ENCODE peak calls at places on chromosomes 13 and 19, in four cellular contexts. Y, O, K and A are unnamed samples.

GRCh38 chr19:7083076-7083956 is 13.8 kb downstream of the ZNF557 start:
- DNase-seq in Y (no peak), O (no peak), K (peak; percentile 7), A (no peak)

GRCh38 chr13:26300140-26300539 is 46.2 kb downstream of the CDK8 start:
- DNase-seq in Y (no peak), O (no peak), K (no peak), A (no peak)

GRCh38 chr19:961866-962620 is 22.1 kb upstream of the WDR18 start:
- DNase-seq in Y (no peak), O (no peak), K (no peak), A (peak; percentile 88)

GRCh38 chr13:51781246-51782022 is 22.5 kb downstream of the DHRS12 start:
- DNase-seq in Y (no peak), O (no peak), K (peak; percentile 58), A (no peak)

GRCh38 chr19:36136975-36137686 is 2.7 kb upstream of the CAPNS1 start:
- DNase-seq in Y (no peak), O (no peak), K (no peak), A (no peak)

GRCh38 chr13:73370066-73370465 is 311.3 kb downstream of the KLF5 start:
- DNase-seq in Y (no peak), O (no peak), K (no peak), A (no peak)

GRCh38 chr19:49712397-49712859 is 21.5 kb downstream of the CPT1C start:
- DNase-seq in Y (no peak), O (no peak), K (no peak), A (peak; percentile 97)

GRCh38 chr19:40597329-40597838 is 3.8 kb upstream of the LTBP4 start:
- DNase-seq in Y (no peak), O (no peak), K (no peak), A (no peak)

GRCh38 chr13:49214917-49215376 is 5.2 kb upstream of the MLNR start:
- DNase-seq in Y (no peak), O (peak; percentile 25), K (peak; percentile 99), A (no peak)

GRCh38 chr13:48715977-48716376 is 62.2 kb downstream of the CYSLTR2 start:
- DNase-seq in Y (no peak), O (no peak), K (no peak), A (no peak)

GRCh38 chr13:75704194-75704941 is 68.2 kb downstream of the LMO7 start:
- DNase-seq in Y (no peak), O (no peak), K (no peak), A (no peak)

GRCh38 chr13:43785166-43785680 is 1.5 kb downstream of the ENOX1 start:
- DNase-seq in Y (no peak), O (no peak), K (no peak), A (no peak)

GRCh38 chr19:5559804-5560133 is 8.0 kb downstream of the TINCR start:
- DNase-seq in Y (no peak), O (no peak), K (no peak), A (no peak)

GRCh38 chr13:41597348-41598041 is 140.1 kb downstream of the RGCC start:
- DNase-seq in Y (no peak), O (no peak), K (no peak), A (no peak)

GRCh38 chr19:55311797-55312196 is 13.3 kb downstream of the TMEM150B start:
- DNase-seq in Y (no peak), O (no peak), K (no peak), A (no peak)

GRCh38 chr19:14519860-14520407 is 1.7 kb upstream of the DNAJB1 start:
- DNase-seq in Y (no peak), O (no peak), K (no peak), A (no peak)

GRCh38 chr13:45120967-45121366 is 657 bp downstream of the GTF2F2 start:
- DNase-seq in Y (no peak), O (no peak), K (no peak), A (no peak)

GRCh38 chr19:47273313-47274070 is 1.2 kb upstream of the INAFM1 start:
- DNase-seq in Y (no peak), O (peak; percentile 98), K (peak; percentile 95), A (peak; percentile 97)

GRCh38 chr13:44969858-44970484 is 19.3 kb downstream of the NUFIP1 start:
- DNase-seq in Y (no peak), O (no peak), K (peak; percentile 11), A (no peak)

GRCh38 chr13:91347996-91348905 is 764 bp downstream of the MIR17HG start:
- DNase-seq in Y (no peak), O (peak; percentile 45), K (peak; percentile 40), A (peak; percentile 88)

GRCh38 chr19:53624776-53625540 is 6.8 kb upstream of the DPRX start:
- DNase-seq in Y (no peak), O (no peak), K (no peak), A (no peak)

GRCh38 chr13:111622051-111622531 is 301.6 kb downstream of the TEX29 start:
- DNase-seq in Y (no peak), O (no peak), K (no peak), A (no peak)

GRCh38 chr13:111625526-111626315 is 305.3 kb downstream of the TEX29 start:
- DNase-seq in Y (no peak), O (no peak), K (no peak), A (no peak)

GRCh38 chr13:111621164-111621563 is 300.7 kb downstream of the TEX29 start:
- DNase-seq in Y (no peak), O (no peak), K (no peak), A (no peak)

GRCh38 chr13:111623743-111624505 is 303.5 kb downstream of the TEX29 start:
- DNase-seq in Y (no peak), O (no peak), K (no peak), A (no peak)

GRCh38 chr13:111623170-111623569 is 302.7 kb downstream of the TEX29 start:
- DNase-seq in Y (no peak), O (no peak), K (no peak), A (no peak)
- TF ChIP-seq SPI1 in Y (no peak), O (no peak), K (no peak), A (no peak)

GRCh38 chr13:114263590-114263989 is 17.8 kb upstream of the UPF3A start:
- DNase-seq in Y (peak; percentile 9), O (no peak), K (no peak), A (no peak)
- TF ChIP-seq SPI1 in Y (no peak), O (no peak), K (no peak), A (no peak)

DNA sequence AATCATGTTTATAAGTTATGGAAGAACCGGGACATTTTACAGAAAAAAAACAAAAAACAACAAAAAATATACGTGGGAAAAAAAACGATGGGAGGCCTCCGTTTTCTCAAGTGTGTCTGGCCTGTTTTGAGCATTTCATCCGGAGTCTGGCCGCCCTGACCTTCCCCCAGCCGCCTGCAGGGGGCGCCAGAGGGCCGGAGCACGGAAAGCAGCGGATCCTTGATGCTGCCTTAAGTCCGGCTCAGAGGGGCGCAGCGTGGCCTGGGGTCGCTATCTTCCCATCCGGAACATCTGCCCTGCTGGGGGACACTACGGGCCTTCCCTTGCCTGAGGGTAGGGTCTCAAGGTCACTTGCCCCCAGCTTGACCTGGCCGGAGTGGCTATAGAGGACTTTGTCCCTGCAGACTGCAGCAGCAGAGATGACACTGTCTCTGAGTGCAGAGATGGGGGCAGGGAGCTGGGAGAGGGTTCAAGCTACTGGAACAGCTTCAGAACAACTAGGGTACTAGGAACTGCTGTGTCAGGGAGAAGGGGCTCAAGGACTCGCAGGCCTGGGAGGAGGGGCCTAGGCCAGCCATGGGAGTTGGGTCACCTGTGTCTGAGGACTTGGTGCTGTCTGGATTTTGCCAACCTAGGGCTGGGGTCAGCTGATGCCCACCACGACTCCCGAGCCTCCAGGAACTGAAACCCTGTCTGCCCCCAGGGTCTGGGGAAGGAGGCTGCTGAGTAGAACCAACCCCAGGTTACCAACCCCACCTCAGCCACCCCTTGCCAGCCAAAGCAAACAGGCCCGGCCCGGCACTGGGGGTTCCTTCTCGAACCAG is 1.8 kb upstream of the APOE start:
- DNase-seq in Y (no peak), O (peak; percentile 77), K (peak; percentile 72), A (peak; percentile 86)
- TF ChIP-seq SPI1 in Y (no peak), O (no peak), K (no peak), A (no peak)

GRCh38 chr13:79085021-79085420 is 321.0 kb downstream of the RBM26 start:
- DNase-seq in Y (no peak), O (no peak), K (no peak), A (no peak)

GRCh38 chr13:79081942-79082341 is 324.1 kb downstream of the RBM26 start:
- DNase-seq in Y (no peak), O (no peak), K (no peak), A (no peak)

GRCh38 chr13:79075703-79076102 is 330.4 kb downstream of the RBM26 start:
- DNase-seq in Y (no peak), O (no peak), K (no peak), A (no peak)

DNA sequence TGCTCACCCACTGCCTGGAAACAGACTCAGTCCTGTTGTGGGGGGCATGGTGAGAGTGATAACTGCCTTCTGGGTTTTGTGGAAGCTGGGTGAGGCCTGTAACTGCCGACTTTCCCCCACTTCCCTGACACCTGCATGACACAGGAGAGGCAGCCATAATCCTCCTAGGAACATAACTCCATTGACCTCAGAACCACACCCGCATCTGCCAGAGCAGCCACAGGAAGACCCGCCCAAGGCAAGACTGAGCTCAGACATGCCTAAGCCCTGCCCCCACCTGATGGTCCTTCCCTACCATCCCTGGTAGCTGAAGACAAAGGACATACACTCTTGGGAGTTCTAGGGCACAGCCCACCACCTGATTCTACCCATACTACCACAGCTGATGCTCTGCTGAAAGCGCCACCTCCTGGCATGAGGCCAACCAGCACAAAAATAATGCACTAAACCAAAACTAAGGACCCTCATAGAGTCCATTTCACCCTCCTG is 326.7 kb downstream of the RBM26 start:
- DNase-seq in Y (no peak), O (no peak), K (no peak), A (no peak)
- TF ChIP-seq SPI1 in Y (no peak), O (no peak), K (no peak), A (no peak)

DNA sequence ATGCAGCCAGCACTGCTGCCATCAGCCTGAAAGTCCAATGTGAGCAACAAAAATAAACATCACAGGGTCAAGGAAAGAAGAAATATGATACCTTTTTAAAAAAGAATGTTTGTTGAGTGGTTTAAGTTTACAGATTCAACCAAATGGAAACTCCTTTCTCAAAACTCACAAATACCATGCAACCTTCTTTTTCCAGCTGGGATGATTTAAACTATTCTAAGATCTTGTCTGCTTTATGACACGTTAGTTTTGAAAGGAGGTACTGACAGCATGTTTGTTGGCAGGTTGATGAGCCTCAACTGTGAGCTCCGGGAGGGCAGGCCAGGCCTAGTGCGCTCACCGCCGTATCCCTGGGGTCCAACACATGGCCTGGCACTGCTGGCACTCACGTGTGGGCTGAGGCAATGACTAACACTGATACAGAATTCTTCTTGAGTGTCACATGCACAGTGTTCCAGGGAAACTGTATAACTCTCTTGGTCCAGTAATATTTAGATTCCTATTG is 46.7 kb downstream of the LATS2 start:
- DNase-seq in Y (no peak), O (no peak), K (no peak), A (no peak)
- TF ChIP-seq SPI1 in Y (no peak), O (no peak), K (no peak), A (no peak)

GRCh38 chr13:36764536-36764935 is 54.5 kb upstream of the RFXAP start:
- DNase-seq in Y (no peak), O (no peak), K (no peak), A (no peak)

GRCh38 chr13:36767276-36767675 is 51.7 kb upstream of the RFXAP start:
- DNase-seq in Y (no peak), O (no peak), K (no peak), A (no peak)

GRCh38 chr13:36764957-36765356 is 54.1 kb upstream of the RFXAP start:
- DNase-seq in Y (no peak), O (no peak), K (no peak), A (no peak)

GRCh38 chr13:36769126-36769525 is 49.9 kb upstream of the RFXAP start:
- DNase-seq in Y (no peak), O (no peak), K (no peak), A (no peak)

GRCh38 chr13:36766295-36766694 is 52.7 kb upstream of the RFXAP start:
- DNase-seq in Y (no peak), O (no peak), K (no peak), A (no peak)
- TF ChIP-seq SPI1 in Y (no peak), O (no peak), K (no peak), A (no peak)